ENCODE peak calls at places on chromosomes 7 and 10, in ten cellular contexts. Z, I, T, W, Q, U, L, B, C and P are unnamed samples.

GRCh38 chr7:92366730-92367129 is 80.6 kb upstream of the GATAD1 start:
- DNase-seq in U (no peak), C (no peak), W (no peak), T (peak), L (no peak), B (no peak), I (no peak), Q (no peak), Z (no peak), P (no peak)

GRCh38 chr10:114042895-114043531 is 653 bp upstream of the ADRB1 start:
- DNase-seq in Z (no peak), C (peak), U (no peak), L (no peak), W (peak), T (peak), I (peak), B (no peak), Q (no peak), P (no peak)

GRCh38 chr7:129684777-129685176 is 73.3 kb downstream of the NRF1 start:
- DNase-seq in C (no peak), U (no peak), Q (no peak), T (no peak), I (no peak), L (no peak), Z (no peak), W (no peak), B (no peak), P (no peak)

GRCh38 chr7:116526897-116527296 is 2.1 kb downstream of the CAV1 start:
- DNase-seq in I (peak), B (no peak), Z (no peak), L (no peak), Q (no peak), T (no peak), C (no peak), U (no peak), W (no peak), P (no peak)

GRCh38 chr7:22292519-22292918 is 64.4 kb downstream of the RAPGEF5 start:
- DNase-seq in U (no peak), Q (no peak), Z (no peak), T (no peak), L (no peak), W (no peak), I (no peak), B (no peak), C (no peak), P (no peak)

GRCh38 chr7:37180828-37181549 is 267.7 kb downstream of the ELMO1 start:
- DNase-seq in T (no peak), W (no peak), U (no peak), C (no peak), Z (no peak), B (peak), Q (no peak), L (no peak), I (no peak), P (no peak)

GRCh38 chr10:112585052-112585451 is 138.0 kb downstream of the VTI1A start:
- DNase-seq in Z (no peak), B (no peak), I (peak), U (no peak), T (peak), L (no peak), C (peak), Q (no peak), W (no peak), P (peak)

GRCh38 chr10:31708513-31708912 is 220.1 kb downstream of the ARHGAP12 start:
- DNase-seq in B (peak), U (no peak), C (no peak), W (no peak), I (no peak), Q (no peak), L (no peak), Z (no peak), T (no peak), P (no peak)

GRCh38 chr7:5452937-5453540 is 29.4 kb upstream of the TNRC18 start:
- DNase-seq in W (no peak), T (peak), I (no peak), B (peak), C (no peak), U (peak), L (peak), Z (no peak), Q (peak), P (no peak)

GRCh38 chr7:117008849-117009531 is 55.7 kb downstream of the ST7 start:
- DNase-seq in L (no peak), W (no peak), U (no peak), B (peak), T (peak), I (no peak), Z (no peak), C (no peak), Q (no peak), P (no peak)

GRCh38 chr7:153399554-153399940 is 640.0 kb downstream of the ACTR3B start:
- DNase-seq in W (no peak), L (no peak), Q (no peak), U (no peak), Z (no peak), B (no peak), I (no peak), T (no peak), C (no peak), P (no peak)

GRCh38 chr7:18515067-18515466 is 19.5 kb downstream of the HDAC9 start:
- DNase-seq in Z (no peak), Q (no peak), T (no peak), I (peak), B (no peak), C (no peak), U (no peak), W (no peak), L (no peak), P (no peak)

GRCh38 chr10:33337335-33337854 is 2.9 kb upstream of the NRP1 start:
- DNase-seq in Q (no peak), T (peak), Z (no peak), L (no peak), I (no peak), W (no peak), C (no peak), U (no peak), B (no peak), P (no peak)

GRCh38 chr7:56086761-56087160 is 6.0 kb downstream of the PHKG1 start:
- DNase-seq in Q (no peak), U (no peak), I (no peak), C (no peak), T (no peak), W (no peak), Z (no peak), L (no peak), B (no peak), P (no peak)

GRCh38 chr7:149822353-149822943 is 15.7 kb upstream of the ZNF862 start:
- DNase-seq in L (no peak), Q (no peak), B (no peak), Z (no peak), W (no peak), U (no peak), C (no peak), I (no peak), T (no peak), P (no peak)

GRCh38 chr10:88186335-88186734 is 322.9 kb downstream of the PTEN start:
- DNase-seq in Z (peak), I (peak), C (no peak), W (no peak), T (no peak), U (no peak), Q (no peak), L (peak), B (no peak), P (no peak)

GRCh38 chr10:73529089-73529832 is 33.4 kb upstream of the PPP3CB start:
- DNase-seq in Q (peak), C (peak), L (peak), B (peak), U (peak), I (peak), Z (peak), T (peak), W (peak), P (peak)

GRCh38 chr10:73060738-73061635 is 35.7 kb downstream of the P4HA1 start:
- DNase-seq in Z (no peak), C (no peak), U (no peak), B (peak), L (no peak), Q (no peak), T (peak), W (no peak), I (peak), P (no peak)

GRCh38 chr10:7767209-7767608 is 20.6 kb downstream of the KIN start:
- DNase-seq in U (no peak), C (no peak), Q (no peak), L (peak), Z (no peak), I (peak), B (no peak), W (no peak), T (no peak), P (no peak)

GRCh38 chr10:75209325-75210192 is 1.0 kb upstream of the VDAC2 start:
- DNase-seq in C (peak), U (peak), Z (no peak), Q (peak), B (peak), L (no peak), I (peak), W (peak), T (peak), P (no peak)

GRCh38 chr7:25546306-25546705 is 318.0 kb upstream of the NPVF start:
- DNase-seq in W (no peak), I (no peak), U (no peak), L (no peak), C (no peak), T (no peak), Q (no peak), Z (no peak), B (no peak), P (no peak)

GRCh38 chr7:25382869-25383268 is 154.6 kb upstream of the NPVF start:
- DNase-seq in B (peak), C (no peak), W (no peak), I (no peak), L (no peak), T (no peak), Q (no peak), Z (no peak), U (no peak), P (no peak)

GRCh38 chr7:138880881-138881577 is 83.0 kb upstream of the ATP6V0A4 start:
- DNase-seq in C (no peak), U (no peak), Q (no peak), B (no peak), L (no peak), Z (no peak), I (no peak), T (no peak), W (peak), P (no peak)

GRCh38 chr7:8190121-8190895 is 71.7 kb downstream of the ICA1 start:
- DNase-seq in Q (no peak), B (peak), T (peak), C (peak), W (peak), I (peak), Z (peak), L (peak), U (no peak), P (peak)

GRCh38 chr7:36367561-36367889 is 22.1 kb upstream of the ANLN start:
- DNase-seq in I (no peak), L (no peak), T (no peak), U (no peak), Z (no peak), B (no peak), C (no peak), W (no peak), Q (no peak), P (no peak)

GRCh38 chr7:151813997-151814396 is 62.9 kb downstream of the PRKAG2 start:
- DNase-seq in L (no peak), W (no peak), B (peak), Q (no peak), U (no peak), I (peak), T (no peak), C (no peak), Z (no peak), P (no peak)

GRCh38 chr10:76299501-76299900 is 868.1 kb downstream of the LRMDA start:
- DNase-seq in Q (no peak), C (no peak), U (no peak), T (no peak), B (no peak), L (no peak), Z (no peak), W (no peak), I (no peak), P (no peak)

GRCh38 chr7:108235451-108236061 is 105.4 kb upstream of the LAMB4 start:
- DNase-seq in Z (no peak), B (no peak), U (no peak), T (peak), W (no peak), L (no peak), C (no peak), Q (no peak), I (peak), P (no peak)

GRCh38 chr7:272631-273030 is 17.3 kb upstream of the FOXL3 start:
- DNase-seq in B (no peak), C (no peak), U (no peak), I (no peak), L (no peak), Z (no peak), W (peak), Q (no peak), T (no peak), P (no peak)

GRCh38 chr7:129843365-129843898 is 109.3 kb downstream of the UBE2H start:
- DNase-seq in L (no peak), U (no peak), I (no peak), Q (no peak), B (no peak), Z (no peak), C (no peak), W (no peak), T (no peak), P (no peak)

GRCh38 chr10:103416436-103417147 is 20.2 kb downstream of the PDCD11 start:
- DNase-seq in T (peak), W (peak), B (peak), U (peak), Z (no peak), Q (peak), L (peak), C (peak), I (peak), P (peak)

GRCh38 chr7:36127075-36127740 is 25.8 kb upstream of the EEPD1 start:
- DNase-seq in W (no peak), T (peak), U (no peak), I (peak), Z (no peak), C (no peak), B (no peak), L (no peak), Q (no peak), P (peak)

GRCh38 chr7:100863406-100863950 is 3.7 kb upstream of the TRIP6 start:
- DNase-seq in W (no peak), C (no peak), Q (no peak), I (no peak), U (no peak), T (peak), Z (no peak), B (no peak), L (no peak), P (no peak)

GRCh38 chr7:124322561-124322960 is 289.7 kb upstream of the TMEM229A start:
- DNase-seq in I (peak), U (no peak), Q (no peak), W (no peak), L (no peak), T (peak), B (no peak), C (no peak), Z (no peak), P (no peak)

GRCh38 chr7:16753102-16753931 is at the start of gene TSPAN13:
- DNase-seq in C (peak), B (peak), Z (no peak), W (peak), I (peak), U (peak), Q (peak), T (peak), L (no peak), P (peak)

GRCh38 chr10:80132299-80133139 is at the start of gene PLAC9:
- DNase-seq in Q (no peak), T (no peak), U (peak), L (no peak), B (no peak), Z (no peak), W (peak), I (no peak), C (no peak), P (no peak)

GRCh38 chr7:45171946-45172345 is 14.4 kb downstream of the RAMP3 start:
- DNase-seq in T (no peak), C (no peak), Q (no peak), U (no peak), Z (no peak), W (peak), B (no peak), L (no peak), I (no peak), P (no peak)

GRCh38 chr10:71431216-71431944 is 34.7 kb downstream of the CDH23 start:
- DNase-seq in I (no peak), U (no peak), L (no peak), Q (no peak), B (peak), T (no peak), W (no peak), Z (no peak), C (no peak), P (no peak)

GRCh38 chr7:158811894-158812293 is 17.4 kb downstream of the ESYT2 start:
- DNase-seq in B (no peak), T (no peak), Q (no peak), C (no peak), Z (no peak), I (no peak), U (no peak), L (no peak), W (no peak), P (no peak)

GRCh38 chr10:76961841-76962240 is 675.8 kb downstream of the KCNMA1 start:
- DNase-seq in L (no peak), Z (no peak), T (peak), Q (no peak), I (no peak), U (no peak), C (no peak), B (no peak), W (no peak), P (no peak)